ENCODE peak calls at places on chromosomes 6 and 20, in five cellular contexts. C is endothelial cell of umbilical vein, A is GM23338, W is K562, X is HCT116. M is an unnamed sample.

GRCh38 chr6:72911463-72912153 is 289.7 kb downstream of the KCNQ5 start:
- DNase-seq in C (no peak), W (no peak), A (no peak), X (no peak), M (peak; percentile 35)

GRCh38 chr6:45483021-45483420 is 105.3 kb upstream of the SUPT3H start:
- DNase-seq in X (no peak), W (no peak), C (no peak), A (no peak), M (no peak)

GRCh38 chr6:128641701-128642100 is 121.3 kb upstream of the PTPRK start:
- DNase-seq in C (no peak), X (no peak), W (no peak), A (no peak), M (no peak)

GRCh38 chr20:10412591-10413408 is 21.2 kb downstream of the MKKS start:
- DNase-seq in W (no peak), A (no peak), X (no peak), C (peak; percentile 37), M (no peak)

GRCh38 chr20:37350655-37351574 is 5.0 kb downstream of the SRC start:
- DNase-seq in X (no peak), W (no peak), C (no peak), A (no peak), M (no peak)

GRCh38 chr20:5100684-5101347 is 18.9 kb downstream of the PCNA start:
- DNase-seq in X (peak; percentile 39), A (peak; percentile 83), C (peak; percentile 74), W (peak; percentile 45), M (no peak)

GRCh38 chr6:148518371-148519156 is 175.9 kb downstream of the SASH1 start:
- DNase-seq in A (no peak), C (no peak), X (no peak), W (no peak), M (no peak)

GRCh38 chr20:53903652-53903987 is 166.8 kb downstream of the BCAS1 start:
- DNase-seq in A (no peak), X (no peak), W (no peak), C (no peak), M (no peak)

GRCh38 chr6:133286765-133287164 is 45.6 kb downstream of the EYA4 start:
- DNase-seq in C (peak; percentile 8), A (peak; percentile 54), X (no peak), W (no peak), M (peak; percentile 45)

GRCh38 chr6:162964703-162965140 is 236.9 kb downstream of the PACRG start:
- DNase-seq in X (peak; percentile 76), W (no peak), A (no peak), C (no peak), M (peak; percentile 1)

GRCh38 chr6:3163248-3163594 is 5.9 kb upstream of the TUBB2A start:
- DNase-seq in A (no peak), X (no peak), W (no peak), C (peak; percentile 10), M (no peak)

GRCh38 chr6:125156496-125156895 is 2.9 kb downstream of the TPD52L1 start:
- DNase-seq in W (no peak), X (no peak), A (no peak), C (no peak), M (no peak)

GRCh38 chr20:8693709-8694108 is 375.2 kb upstream of the PLCB4 start:
- DNase-seq in A (no peak), W (no peak), X (no peak), C (no peak), M (no peak)

GRCh38 chr6:24994812-24995211 is 59.1 kb upstream of the RIPOR2 start:
- DNase-seq in W (no peak), A (no peak), X (no peak), C (no peak), M (no peak)

GRCh38 chr6:153210083-153210482 is 79.0 kb upstream of the RGS17 start:
- DNase-seq in W (no peak), A (no peak), X (no peak), C (no peak), M (peak; percentile 62)

GRCh38 chr6:119170427-119171407 is 92.3 kb upstream of the FAM184A start:
- DNase-seq in X (peak; percentile 34), A (no peak), C (no peak), W (no peak), M (no peak)

GRCh38 chr6:127439718-127440117 is 19.5 kb downstream of the KIAA0408 start:
- DNase-seq in C (no peak), X (no peak), W (no peak), A (no peak), M (no peak)

GRCh38 chr20:33649201-33649631 is 12.9 kb upstream of the C20orf144 start:
- DNase-seq in C (no peak), W (no peak), X (no peak), A (no peak), M (no peak)

GRCh38 chr20:25476106-25477105 is 68.9 kb downstream of the GINS1 start:
- DNase-seq in X (no peak), C (no peak), A (no peak), W (no peak), M (no peak)

GRCh38 chr6:78966542-78966941 is 99.2 kb downstream of the IRAK1BP1 start:
- DNase-seq in X (no peak), C (peak; percentile 58), W (no peak), A (no peak), M (no peak)

DNA sequence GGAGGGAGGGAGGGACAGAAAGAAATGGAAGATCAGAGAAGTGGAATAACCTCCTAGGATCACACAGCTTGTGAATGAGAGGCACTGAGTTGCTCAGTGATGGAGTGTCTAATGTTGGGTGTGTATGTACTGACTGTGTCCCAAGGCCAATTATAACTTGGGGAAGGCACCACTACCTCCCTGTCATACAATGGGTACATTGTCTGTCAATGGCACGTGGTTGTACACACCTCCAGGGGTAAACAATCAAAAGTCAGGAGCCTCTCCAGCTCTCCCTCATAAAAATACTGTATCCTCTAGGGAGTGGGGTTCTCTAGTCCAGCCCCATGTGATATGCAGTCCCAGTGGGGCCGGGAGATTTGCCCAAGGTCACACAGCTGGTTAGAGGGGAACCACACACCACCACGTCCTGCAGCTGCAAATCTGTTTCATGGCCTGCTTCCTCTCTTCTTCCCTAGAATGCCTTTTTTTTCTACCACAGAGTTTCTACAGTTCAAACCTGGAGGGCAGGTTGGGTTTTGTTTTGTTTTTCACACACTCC is 112.5 kb downstream of the SNX5 start:
- DNase-seq in A (no peak), W (no peak), C (no peak), X (no peak), M (no peak)
- TF ChIP-seq POLR2AphosphoS5 in A (no peak), W (no peak), C (no peak), X (no peak), M (no peak)

GRCh38 chr6:54702772-54703171 is 143.8 kb upstream of the FAM83B start:
- DNase-seq in C (no peak), W (no peak), X (no peak), A (no peak), M (no peak)

GRCh38 chr6:54695815-54696214 is 150.8 kb upstream of the FAM83B start:
- DNase-seq in X (no peak), W (no peak), A (no peak), C (no peak), M (no peak)

GRCh38 chr6:54700158-54700557 is 146.4 kb upstream of the FAM83B start:
- DNase-seq in A (no peak), C (no peak), X (no peak), W (no peak), M (no peak)

GRCh38 chr6:54697423-54697822 is 149.1 kb upstream of the FAM83B start:
- DNase-seq in W (no peak), C (no peak), A (peak; percentile 48), X (peak; percentile 12), M (no peak)

DNA sequence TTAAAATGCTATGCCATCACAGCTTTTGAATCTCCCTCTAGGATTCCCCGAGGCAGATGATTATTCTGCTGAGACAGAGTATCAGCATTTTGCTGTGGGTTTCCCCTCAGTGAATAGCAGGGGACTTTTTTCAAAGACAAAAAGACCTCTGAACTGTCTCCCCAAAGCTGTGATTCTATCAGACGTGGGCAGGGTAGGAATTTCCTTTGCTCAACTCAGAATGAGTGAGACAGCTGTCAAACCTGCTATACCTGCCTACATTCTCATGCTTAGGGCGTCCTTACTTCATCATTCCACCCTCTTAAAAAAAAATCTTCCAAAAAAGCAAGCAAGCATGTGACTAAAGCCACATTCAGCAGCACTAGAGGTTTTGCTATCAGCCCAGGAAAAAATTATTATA is 147.6 kb upstream of the FAM83B start:
- DNase-seq in C (no peak), X (no peak), W (no peak), A (no peak), M (peak; percentile 50)
- TF ChIP-seq EZH2 in C (no peak), X (no peak), W (no peak), A (no peak), M (no peak)

DNA sequence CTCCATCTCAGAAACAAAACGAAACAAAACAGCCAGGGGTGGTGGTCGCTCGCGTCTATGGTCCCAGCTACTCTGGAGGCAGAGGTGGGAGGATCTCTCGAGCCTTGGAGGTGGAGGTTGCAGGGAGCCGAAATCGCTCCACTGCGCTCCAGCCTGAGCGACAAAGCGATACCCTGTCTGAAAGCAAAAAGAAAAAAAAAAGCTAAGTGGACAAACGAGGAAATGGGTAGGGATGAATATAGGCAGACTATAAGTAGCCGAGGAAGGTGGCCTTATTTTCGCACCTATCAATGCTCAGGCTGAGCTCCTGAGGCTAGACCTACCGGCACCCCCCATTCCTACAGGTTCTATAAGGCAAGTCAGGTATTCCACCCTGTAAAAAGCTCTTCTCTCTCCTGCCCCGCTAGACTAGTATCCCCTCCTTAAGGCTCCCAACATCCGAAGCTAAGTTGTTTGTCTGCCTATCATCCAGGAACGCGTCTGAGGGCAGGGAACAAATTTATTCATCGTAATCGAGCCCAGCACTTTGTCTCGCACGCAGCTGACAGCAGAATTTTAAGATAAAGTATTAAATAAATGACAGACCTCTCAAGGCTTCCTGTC is 591 bp upstream of the CASP8AP2 start:
- DNase-seq in A (peak; percentile 49), C (no peak), W (no peak), X (no peak), M (no peak)
- TF ChIP-seq POLR2AphosphoS5 in A (no peak), C (no peak), W (no peak), X (no peak), M (peak; percentile 61)

GRCh38 chr20:15422966-15423365 is 1085.6 kb upstream of the FLRT3 start:
- DNase-seq in X (no peak), A (no peak), C (no peak), W (no peak), M (no peak)

GRCh38 chr20:15419856-15420255 is 1082.4 kb upstream of the FLRT3 start:
- DNase-seq in A (no peak), C (no peak), W (no peak), X (no peak), M (no peak)
- TF ChIP-seq EZH2 in A (no peak), C (no peak), W (no peak), X (no peak), M (no peak)